ENCODE peak calls at places on chromosomes 7 and 10, in ten cellular contexts. R is kidney; J is CD4-positive, alpha-beta T cell; G is uterus; P is upper lobe of right lung; I is H9; C is endodermal cell; B is effector memory CD4-positive, alpha-beta T cell; X is CD8-positive, alpha-beta T cell; E is hepatocyte. F is an unnamed sample.

GRCh38 chr7:95861041-95861440 is 88.7 kb downstream of the DYNC1I1 start:
- DNase-seq in C (no peak), G (no peak), X (no peak), E (no peak), R (no peak), P (no peak), I (no peak), B (no peak), J (no peak), F (no peak)

GRCh38 chr7:132455306-132455705 is 121.0 kb downstream of the PLXNA4 start:
- DNase-seq in X (peak; percentile 72), J (no peak), E (no peak), G (no peak), R (no peak), C (no peak), P (no peak), I (no peak), B (no peak), F (no peak)

GRCh38 chr7:141073173-141073640 is 657 bp upstream of the TMEM178B start:
- DNase-seq in E (peak; percentile 81), J (no peak), I (no peak), X (no peak), C (peak; percentile 89), G (peak; percentile 20), R (peak; percentile 74), B (no peak), P (peak; percentile 64), F (no peak)

GRCh38 chr10:79333513-79333912 is 13.8 kb upstream of the PPIF start:
- DNase-seq in G (no peak), J (no peak), P (no peak), B (no peak), I (no peak), E (no peak), C (no peak), X (no peak), R (no peak), F (no peak)

GRCh38 chr10:16566202-16566805 is 44.6 kb upstream of the C1QL3 start:
- DNase-seq in B (no peak), I (no peak), X (no peak), J (no peak), C (no peak), R (no peak), G (no peak), P (no peak), E (no peak), F (peak; percentile 42)

GRCh38 chr7:154451480-154452457 is 399.6 kb downstream of the DPP6 start:
- DNase-seq in B (no peak), R (no peak), C (peak; percentile 60), J (no peak), X (no peak), P (no peak), E (no peak), I (peak; percentile 42), G (no peak), F (no peak)

GRCh38 chr10:75544381-75544780 is 113.0 kb downstream of the LRMDA start:
- DNase-seq in E (no peak), C (no peak), I (no peak), G (no peak), X (no peak), R (no peak), J (no peak), B (no peak), P (no peak), F (peak; percentile 24)

GRCh38 chr10:1425886-1426285 is 311.4 kb downstream of the ADARB2 start:
- DNase-seq in I (no peak), B (no peak), X (no peak), C (no peak), G (no peak), J (no peak), R (no peak), P (no peak), E (no peak), F (no peak)

GRCh38 chr10:110170142-110170887 is 37.1 kb upstream of the MXI1 start:
- DNase-seq in X (no peak), C (peak; percentile 71), B (no peak), E (no peak), I (peak; percentile 64), G (no peak), R (no peak), P (no peak), J (no peak), F (no peak)

GRCh38 chr10:36266923-36267322 is 624.8 kb upstream of the FZD8 start:
- DNase-seq in C (no peak), G (no peak), X (no peak), B (no peak), I (no peak), P (no peak), J (no peak), R (no peak), E (no peak), F (no peak)

GRCh38 chr10:17428616-17429097 is 25.7 kb downstream of the ST8SIA6 start:
- DNase-seq in J (peak; percentile 65), C (no peak), B (peak; percentile 61), E (no peak), X (peak; percentile 83), I (no peak), R (no peak), G (no peak), P (no peak), F (no peak)

GRCh38 chr10:35890061-35890969 is 248.2 kb upstream of the FZD8 start:
- DNase-seq in G (no peak), X (no peak), C (no peak), P (no peak), E (peak; percentile 28), B (no peak), R (no peak), J (no peak), I (no peak), F (no peak)

GRCh38 chr10:44932338-44933116 is 21.4 kb downstream of the TMEM72 start:
- DNase-seq in C (peak; percentile 98), E (peak; percentile 92), X (peak; percentile 90), J (peak; percentile 72), G (peak; percentile 86), R (peak; percentile 95), B (peak; percentile 68), I (peak; percentile 90), P (peak; percentile 96), F (peak; percentile 68)

GRCh38 chr7:96689414-96689813 is 20.2 kb downstream of the SEM1 start:
- DNase-seq in B (no peak), E (no peak), J (no peak), R (no peak), C (no peak), I (no peak), P (no peak), X (no peak), G (no peak), F (no peak)

GRCh38 chr7:74289660-74290589 is 718 bp downstream of the CLIP2 start:
- DNase-seq in C (peak; percentile 62), J (no peak), I (no peak), P (peak; percentile 76), G (peak; percentile 51), B (peak; percentile 9), E (no peak), R (peak; percentile 81), X (peak; percentile 69), F (no peak)

DNA sequence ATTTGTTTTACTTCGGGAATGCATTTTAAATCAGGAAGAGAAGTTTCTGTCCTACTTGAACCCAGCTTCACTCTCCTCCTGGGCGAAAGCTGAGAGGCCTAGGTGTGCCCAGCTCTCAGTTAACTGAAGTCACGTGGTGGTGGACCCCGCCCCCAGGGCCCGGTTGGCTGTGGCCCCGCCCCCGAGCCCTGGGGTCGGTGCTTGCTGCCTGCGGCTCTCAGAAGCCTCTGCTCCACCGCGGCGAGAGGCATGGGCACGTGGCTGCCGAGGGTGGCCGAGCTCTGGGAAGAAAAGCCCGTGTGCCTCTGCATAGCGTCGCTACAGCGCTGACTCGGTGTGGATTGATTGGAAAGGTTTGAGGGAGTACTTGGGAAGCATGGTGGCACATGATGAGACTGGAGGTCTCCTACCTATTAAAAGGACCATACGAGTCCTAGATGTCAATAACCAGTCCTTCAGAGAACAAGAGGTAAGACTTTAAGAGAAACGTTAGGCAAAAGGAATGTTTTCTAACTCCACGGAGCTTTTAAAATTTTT is 34.1 kb downstream of the NET1 start:
- DNase-seq in J (peak; percentile 61), R (peak; percentile 96), I (peak; percentile 97), C (peak; percentile 98), E (peak; percentile 98), X (peak; percentile 83), P (peak; percentile 96), G (peak; percentile 94), B (peak; percentile 17), F (peak; percentile 77)
- H3K27ac ChIP-seq in J (peak overlapping the region; percentile 43), R (peak overlapping the region; percentile 92), I (no peak overlapping the region), C (no peak overlapping the region), E (peak overlapping the region; percentile 84), X (peak overlapping the region; percentile 45), P (peak overlapping the region; percentile 68), G (peak overlapping the region; percentile 76), B (peak overlapping the region; percentile 14), F (peak overlapping the region; percentile 43)

DNA sequence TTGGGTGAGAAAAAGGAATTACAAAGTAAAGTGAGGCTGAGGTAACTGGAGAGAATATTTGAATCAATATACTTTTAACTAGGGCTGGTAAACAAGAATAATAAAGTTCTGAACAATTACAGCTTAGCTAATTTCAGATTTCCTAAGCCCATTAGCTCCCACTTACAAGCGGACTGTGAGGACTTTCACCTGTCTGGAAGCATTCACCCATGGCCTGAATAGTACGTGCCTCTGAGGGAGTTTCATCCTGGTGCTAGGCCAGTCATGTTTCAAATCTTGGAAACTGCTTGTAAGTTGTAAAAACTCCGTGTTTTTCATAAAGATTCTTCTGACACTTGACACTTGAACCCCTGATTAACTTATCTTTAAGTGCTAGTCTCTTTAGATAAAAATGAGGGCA is 975.2 kb upstream of the GHITM start:
- DNase-seq in B (no peak), X (no peak), E (no peak), P (no peak), J (no peak), G (no peak), I (no peak), C (no peak), R (no peak), F (no peak)
- H3K27ac ChIP-seq in B (no peak overlapping the region), X (no peak overlapping the region), E (no peak overlapping the region), P (no peak overlapping the region), J (no peak overlapping the region), G (no peak overlapping the region), I (no peak overlapping the region), C (no peak overlapping the region), R (no peak overlapping the region), F (no peak overlapping the region)

GRCh38 chr10:127044191-127044590 is 139.0 kb downstream of the DOCK1 start:
- DNase-seq in J (no peak), C (peak; percentile 28), G (no peak), I (no peak), R (no peak), X (no peak), E (peak; percentile 59), P (peak; percentile 73), B (no peak), F (no peak)
- H3K27ac ChIP-seq in J (no peak overlapping the region), C (no peak overlapping the region), G (no peak overlapping the region), I (no peak overlapping the region), R (no peak overlapping the region), X (no peak overlapping the region), E (no peak overlapping the region), P (no peak overlapping the region), B (no peak overlapping the region), F (no peak overlapping the region)

DNA sequence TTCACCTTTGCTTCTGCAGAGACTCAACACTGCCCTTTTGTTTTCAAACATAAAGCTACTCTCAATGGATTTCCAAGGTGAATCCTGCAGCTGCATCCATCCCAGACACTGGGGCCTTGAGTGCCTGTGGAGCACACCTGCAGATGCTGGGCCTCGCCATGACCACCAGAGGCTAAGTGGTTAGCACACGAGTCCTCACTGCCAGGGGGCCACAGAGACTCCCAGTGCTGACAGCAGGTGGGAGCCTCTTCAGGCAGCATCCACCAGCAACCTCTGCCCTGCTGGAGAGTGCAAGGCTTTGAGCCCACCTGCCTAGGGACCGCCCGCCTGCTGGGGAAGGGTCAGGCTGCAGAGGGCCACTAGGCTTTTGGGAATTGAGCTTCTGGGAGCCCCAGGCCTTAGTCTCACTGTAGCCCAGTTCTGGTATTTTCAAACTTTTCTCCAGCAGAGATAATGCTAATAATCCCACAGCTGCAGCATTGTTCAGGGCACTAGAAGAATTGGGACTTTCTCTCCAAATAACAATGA is 9.4 kb upstream of the HPS1 start:
- DNase-seq in X (no peak), J (no peak), B (no peak), P (no peak), E (no peak), I (peak; percentile 46), G (no peak), C (no peak), R (no peak), F (no peak)
- H3K27ac ChIP-seq in X (no peak overlapping the region), J (no peak overlapping the region), B (no peak overlapping the region), P (no peak overlapping the region), E (no peak overlapping the region), I (no peak overlapping the region), G (no peak overlapping the region), C (no peak overlapping the region), R (no peak overlapping the region), F (no peak overlapping the region)

F was measured in HL-60.